ENCODE peak calls at places on chromosomes 1 and 21, in ten cellular contexts. X, H, G, R, A, P, F, W, S and I are unnamed samples.

GRCh38 chr1:98210064-98210463 is 289.2 kb upstream of the DPYD start:
- DNase-seq in P (no peak), W (peak; percentile 90), H (no peak), A (no peak), X (peak; percentile 90), S (no peak), F (peak; percentile 9), R (peak; percentile 86), G (no peak), I (no peak)

GRCh38 chr1:115507256-115507589 is 134.5 kb upstream of the VANGL1 start:
- DNase-seq in P (no peak), X (peak; percentile 74), A (no peak), G (no peak), W (peak; percentile 53), S (no peak), R (peak; percentile 65), H (no peak), F (no peak), I (no peak)

GRCh38 chr1:228321895-228322294 is 84.7 kb downstream of the TRIM11 start:
- DNase-seq in G (no peak), W (no peak), A (no peak), S (no peak), H (no peak), X (no peak), R (no peak), P (no peak), F (no peak), I (no peak)

GRCh38 chr21:43365611-43366426 is 61.1 kb downstream of the SIK1 start:
- DNase-seq in H (no peak), P (no peak), X (no peak), R (no peak), A (no peak), W (no peak), F (no peak), S (peak; percentile 51), G (no peak), I (no peak)

GRCh38 chr1:77540501-77541161 is 141.8 kb downstream of the ZZZ3 start:
- DNase-seq in H (no peak), W (peak; percentile 65), F (no peak), G (no peak), A (no peak), S (no peak), R (peak; percentile 89), P (no peak), X (peak; percentile 85), I (no peak)

GRCh38 chr1:16256478-16256877 is 19.5 kb upstream of the CPLANE2 start:
- DNase-seq in R (no peak), A (no peak), S (no peak), H (no peak), X (no peak), F (no peak), G (no peak), P (no peak), W (no peak), I (no peak)

GRCh38 chr1:81706650-81707435 is 93.9 kb upstream of the ADGRL2 start:
- DNase-seq in H (no peak), G (no peak), W (peak; percentile 35), P (no peak), S (no peak), F (no peak), A (no peak), X (peak; percentile 22), R (peak; percentile 82), I (no peak)

GRCh38 chr21:17498586-17498985 is 14.3 kb upstream of the CXADR start:
- DNase-seq in H (no peak), G (no peak), S (no peak), R (no peak), P (no peak), A (no peak), W (no peak), X (no peak), F (no peak), I (no peak)

DNA sequence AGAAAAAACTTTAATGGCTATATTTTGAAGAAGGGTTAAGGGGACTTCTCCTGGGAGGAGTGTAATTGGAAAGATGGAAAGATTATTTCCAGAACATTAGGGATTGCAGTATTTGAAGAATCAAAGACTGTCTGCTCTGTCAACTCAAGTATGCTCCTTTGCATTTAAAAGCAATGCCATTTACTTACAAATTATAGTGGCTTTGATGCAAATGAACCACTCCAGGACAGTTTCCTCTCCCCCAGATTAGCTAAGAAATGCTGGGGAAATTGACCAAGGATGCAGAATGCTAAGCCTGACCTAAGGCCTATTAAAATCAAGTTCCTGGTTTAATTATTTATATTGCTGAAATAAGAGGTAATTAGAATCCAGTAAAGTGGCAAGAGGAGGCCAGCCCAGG is 110.5 kb upstream of the CAMK1G start:
- DNase-seq in R (no peak), A (no peak), H (no peak), F (no peak), S (no peak), W (no peak), P (no peak), G (no peak), X (no peak), I (no peak)
- H3K4me3 ChIP-seq in R (no peak overlapping the region), A (no peak overlapping the region), H (no peak overlapping the region), F (no peak overlapping the region), S (no peak overlapping the region), W (no peak overlapping the region), P (no peak overlapping the region), G (no peak overlapping the region), X (no peak overlapping the region), I (no peak overlapping the region)

GRCh38 chr21:25871566-25871965 is 136.8 kb downstream of the GABPA start:
- DNase-seq in H (no peak), F (no peak), S (no peak), X (no peak), G (no peak), A (no peak), W (no peak), R (no peak), P (no peak), I (no peak)
- TF ChIP-seq CTCF in H (no peak), F (no peak), S (no peak), X (peak; percentile 26), G (no peak), A (no peak), W (peak; percentile 23), R (peak; percentile 10), P (no peak), I (peak; percentile 33)

DNA sequence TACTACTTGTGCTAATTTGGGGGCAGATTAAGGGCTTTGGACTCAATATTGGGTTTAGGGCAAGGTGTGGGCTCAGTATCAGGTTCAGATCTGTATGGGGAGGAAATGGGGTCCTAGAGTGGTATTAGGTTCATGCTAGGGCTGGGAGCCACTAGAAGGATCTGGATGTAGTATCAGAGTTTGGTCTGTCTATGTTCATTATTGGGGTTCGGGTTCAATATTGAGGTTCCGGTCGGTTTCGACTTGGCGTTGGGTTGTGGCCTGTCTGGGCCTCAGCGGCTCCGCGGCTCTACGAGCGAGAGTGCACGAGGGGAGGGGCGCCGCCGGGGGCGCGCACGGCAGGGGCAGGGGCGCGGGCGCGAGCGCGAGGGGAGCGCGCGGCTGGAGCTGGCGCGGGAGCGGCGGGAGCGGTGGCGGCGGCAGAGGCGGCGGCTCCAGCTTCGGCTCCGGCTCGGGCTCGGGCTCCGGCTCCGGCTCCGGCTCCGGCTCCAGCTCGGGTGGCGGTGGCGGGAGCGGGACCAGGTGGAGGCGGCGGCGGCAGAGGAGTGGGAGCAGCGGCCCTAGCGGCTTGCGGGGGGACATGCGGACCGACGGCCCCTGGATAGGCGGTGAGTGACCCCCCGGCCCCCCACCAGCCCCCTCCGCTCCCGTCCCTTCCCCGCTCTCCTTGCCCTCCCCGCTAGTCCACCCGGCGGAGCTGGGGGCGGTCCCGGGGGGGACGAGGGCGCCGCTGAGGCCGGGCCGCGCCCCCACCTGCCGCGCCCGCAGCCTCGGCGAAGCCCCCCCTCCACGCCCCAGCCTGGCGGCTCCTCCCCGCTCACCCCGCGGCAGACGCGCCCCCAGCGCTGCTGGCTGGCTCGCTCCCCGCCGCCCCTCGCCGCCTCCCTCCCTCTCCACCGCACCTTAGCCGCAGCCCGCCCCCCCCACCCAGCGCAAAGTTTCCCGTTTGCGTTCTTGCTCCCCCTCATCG is at the start of gene PTPRF:
- DNase-seq in G (no peak), F (peak; percentile 63), P (peak; percentile 73), R (peak; percentile 11), S (peak; percentile 88), A (peak; percentile 76), W (no peak), H (no peak), X (peak; percentile 37), I (no peak)
- H3K4me3 ChIP-seq in G (peak within 1 kb of the TSS; percentile 45), F (peak within 1 kb of the TSS; percentile 65), P (no peak within 1 kb of the TSS), R (peak within 1 kb of the TSS; percentile 75), S (peak within 1 kb of the TSS; percentile 44), A (peak within 1 kb of the TSS; percentile 73), W (peak within 1 kb of the TSS; percentile 66), H (peak within 1 kb of the TSS; percentile 68), X (peak within 1 kb of the TSS; percentile 72), I (peak within 1 kb of the TSS; percentile 63)

DNA sequence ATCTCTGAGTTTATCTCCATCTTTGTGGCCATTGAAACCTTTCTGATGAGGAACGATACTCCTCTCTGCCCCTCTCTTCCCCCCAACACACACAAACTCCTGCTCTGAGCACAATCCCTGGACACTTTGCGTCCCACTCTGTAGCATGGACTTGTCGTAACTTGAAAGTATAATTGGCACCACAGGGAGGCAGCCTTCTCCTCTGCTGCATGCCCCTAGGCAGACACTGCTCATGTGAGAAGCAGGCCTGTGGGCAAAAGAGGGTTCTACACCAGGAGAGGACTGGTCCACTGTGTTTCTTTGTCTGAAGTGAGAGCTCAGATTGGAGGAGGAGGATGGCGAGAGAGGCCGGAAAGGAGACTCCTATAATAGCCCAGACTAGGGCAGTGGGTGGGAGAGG is 3.8 kb upstream of the PARS2 start:
- DNase-seq in X (peak; percentile 33), G (no peak), F (no peak), A (no peak), S (no peak), H (no peak), P (no peak), R (peak; percentile 18), W (no peak), I (no peak)
- TF ChIP-seq CTCF in X (peak; percentile 33), G (no peak), F (no peak), A (no peak), S (no peak), H (no peak), P (no peak), R (no peak), W (no peak), I (no peak)

GRCh38 chr1:21439721-21440629 is at the start of gene NBPF3:
- DNase-seq in H (peak; percentile 92), X (peak; percentile 90), S (peak; percentile 93), G (peak; percentile 95), W (peak; percentile 90), R (peak; percentile 86), F (peak; percentile 80), A (peak; percentile 74), P (peak; percentile 94), I (peak; percentile 67)

GRCh38 chr1:21436488-21437340 is 3.2 kb upstream of the NBPF3 start:
- DNase-seq in A (no peak), R (no peak), H (no peak), S (peak; percentile 75), W (no peak), G (no peak), P (peak; percentile 49), F (no peak), X (no peak), I (no peak)

GRCh38 chr1:21435646-21436487 is 4.1 kb upstream of the NBPF3 start:
- DNase-seq in H (no peak), G (no peak), X (no peak), P (no peak), F (no peak), S (no peak), A (no peak), R (no peak), W (no peak), I (no peak)

GRCh38 chr1:21439345-21439720 is 604 bp upstream of the NBPF3 start:
- DNase-seq in W (no peak), G (no peak), P (no peak), X (no peak), R (no peak), H (no peak), S (no peak), F (no peak), A (no peak), I (no peak)

GRCh38 chr1:21437341-21437640 is 2.6 kb upstream of the NBPF3 start:
- DNase-seq in R (no peak), G (no peak), X (no peak), F (no peak), A (no peak), W (no peak), H (no peak), P (no peak), S (no peak), I (no peak)
- H3K4me3 ChIP-seq in R (no peak overlapping the region), G (no peak overlapping the region), X (peak overlapping the region; percentile 49), F (no peak overlapping the region), A (peak overlapping the region; percentile 32), W (no peak overlapping the region), H (no peak overlapping the region), P (no peak overlapping the region), S (no peak overlapping the region), I (peak overlapping the region; percentile 50)